ENCODE peak calls at places on chromosomes 12 and 14, in nine cellular contexts. One of them, this sample, is unnamed.

GRCh38 chr14:96442355-96442754 is 50.4 kb downstream of the AK7 start:
- DNase-seq in breast epithelium: no peak
- DNase-seq in IMR-90: no peak
- DNase-seq in coronary artery: no peak
- DNase-seq in AG10803: no peak
- DNase-seq in astrocyte: peak; percentile 29
- DNase-seq in PC-3: no peak
- DNase-seq in D721Med: no peak
- DNase-seq in mammary epithelial cell: no peak
- DNase-seq in this sample: no peak

GRCh38 chr12:128940974-128941373 is 87.7 kb downstream of the GLT1D1 start:
- DNase-seq in breast epithelium: no peak
- DNase-seq in IMR-90: no peak
- DNase-seq in coronary artery: no peak
- DNase-seq in AG10803: no peak
- DNase-seq in astrocyte: no peak
- DNase-seq in PC-3: no peak
- DNase-seq in D721Med: no peak
- DNase-seq in mammary epithelial cell: no peak
- DNase-seq in this sample: no peak

GRCh38 chr14:68176687-68177086 is 357.1 kb downstream of the RAD51B start:
- DNase-seq in breast epithelium: no peak
- DNase-seq in IMR-90: no peak
- DNase-seq in coronary artery: no peak
- DNase-seq in AG10803: no peak
- DNase-seq in astrocyte: no peak
- DNase-seq in PC-3: no peak
- DNase-seq in D721Med: no peak
- DNase-seq in mammary epithelial cell: no peak
- DNase-seq in this sample: no peak

GRCh38 chr12:62919827-62920226 is 15.1 kb downstream of the PPM1H start:
- DNase-seq in breast epithelium: no peak
- DNase-seq in IMR-90: peak; percentile 63
- DNase-seq in coronary artery: no peak
- DNase-seq in AG10803: peak; percentile 47
- DNase-seq in astrocyte: peak; percentile 26
- DNase-seq in PC-3: peak; percentile 85
- DNase-seq in D721Med: no peak
- DNase-seq in mammary epithelial cell: peak; percentile 73
- DNase-seq in this sample: no peak

GRCh38 chr14:50218501-50218900 is 12.9 kb downstream of the SOS2 start:
- DNase-seq in breast epithelium: no peak
- DNase-seq in IMR-90: no peak
- DNase-seq in coronary artery: no peak
- DNase-seq in AG10803: no peak
- DNase-seq in astrocyte: no peak
- DNase-seq in PC-3: no peak
- DNase-seq in D721Med: no peak
- DNase-seq in mammary epithelial cell: no peak
- DNase-seq in this sample: no peak

GRCh38 chr14:22510527-22511110 is 78.4 kb downstream of the DAD1 start:
- DNase-seq in breast epithelium: no peak
- DNase-seq in IMR-90: peak; percentile 74
- DNase-seq in coronary artery: no peak
- DNase-seq in AG10803: peak; percentile 88
- DNase-seq in astrocyte: peak; percentile 86
- DNase-seq in PC-3: peak; percentile 35
- DNase-seq in D721Med: no peak
- DNase-seq in mammary epithelial cell: no peak
- DNase-seq in this sample: no peak

GRCh38 chr14:23154876-23155587 is 28.4 kb downstream of the SLC7A8 start:
- DNase-seq in breast epithelium: peak; percentile 80
- DNase-seq in IMR-90: peak; percentile 89
- DNase-seq in coronary artery: peak; percentile 94
- DNase-seq in AG10803: peak; percentile 94
- DNase-seq in astrocyte: peak; percentile 85
- DNase-seq in PC-3: peak; percentile 33
- DNase-seq in D721Med: no peak
- DNase-seq in mammary epithelial cell: peak; percentile 58
- DNase-seq in this sample: no peak

GRCh38 chr14:77206877-77207389 is 25.3 kb downstream of the TMEM63C start:
- DNase-seq in breast epithelium: no peak
- DNase-seq in IMR-90: no peak
- DNase-seq in coronary artery: no peak
- DNase-seq in AG10803: no peak
- DNase-seq in astrocyte: no peak
- DNase-seq in PC-3: no peak
- DNase-seq in D721Med: peak; percentile 54
- DNase-seq in mammary epithelial cell: no peak
- DNase-seq in this sample: no peak

GRCh38 chr12:52341066-52341580 is 19.9 kb upstream of the KRT83 start:
- DNase-seq in breast epithelium: no peak
- DNase-seq in IMR-90: no peak
- DNase-seq in coronary artery: no peak
- DNase-seq in AG10803: no peak
- DNase-seq in astrocyte: no peak
- DNase-seq in PC-3: no peak
- DNase-seq in D721Med: no peak
- DNase-seq in mammary epithelial cell: no peak
- DNase-seq in this sample: no peak

GRCh38 chr12:68310370-68310769 is 21.8 kb downstream of the MDM1 start:
- DNase-seq in breast epithelium: no peak
- DNase-seq in IMR-90: peak; percentile 95
- DNase-seq in coronary artery: no peak
- DNase-seq in AG10803: peak; percentile 88
- DNase-seq in astrocyte: peak; percentile 83
- DNase-seq in PC-3: peak; percentile 76
- DNase-seq in D721Med: no peak
- DNase-seq in mammary epithelial cell: peak; percentile 78
- DNase-seq in this sample: no peak

GRCh38 chr12:51442324-51442723 is 17.7 kb downstream of the SLC4A8 start:
- DNase-seq in breast epithelium: no peak
- DNase-seq in IMR-90: peak; percentile 70
- DNase-seq in coronary artery: no peak
- DNase-seq in AG10803: peak; percentile 30
- DNase-seq in astrocyte: peak; percentile 72
- DNase-seq in PC-3: no peak
- DNase-seq in D721Med: no peak
- DNase-seq in mammary epithelial cell: no peak
- DNase-seq in this sample: no peak

GRCh38 chr12:14273911-14274306 is 91.6 kb upstream of the ATF7IP start:
- DNase-seq in breast epithelium: no peak
- DNase-seq in IMR-90: peak; percentile 68
- DNase-seq in coronary artery: no peak
- DNase-seq in AG10803: peak; percentile 27
- DNase-seq in astrocyte: peak; percentile 37
- DNase-seq in PC-3: peak; percentile 43
- DNase-seq in D721Med: no peak
- DNase-seq in mammary epithelial cell: no peak
- DNase-seq in this sample: no peak

GRCh38 chr12:109766251-109766778 is 52.7 kb downstream of the FAM222A start:
- DNase-seq in breast epithelium: no peak
- DNase-seq in IMR-90: no peak
- DNase-seq in coronary artery: peak; percentile 40
- DNase-seq in AG10803: no peak
- DNase-seq in astrocyte: no peak
- DNase-seq in PC-3: no peak
- DNase-seq in D721Med: no peak
- DNase-seq in mammary epithelial cell: no peak
- DNase-seq in this sample: no peak

DNA sequence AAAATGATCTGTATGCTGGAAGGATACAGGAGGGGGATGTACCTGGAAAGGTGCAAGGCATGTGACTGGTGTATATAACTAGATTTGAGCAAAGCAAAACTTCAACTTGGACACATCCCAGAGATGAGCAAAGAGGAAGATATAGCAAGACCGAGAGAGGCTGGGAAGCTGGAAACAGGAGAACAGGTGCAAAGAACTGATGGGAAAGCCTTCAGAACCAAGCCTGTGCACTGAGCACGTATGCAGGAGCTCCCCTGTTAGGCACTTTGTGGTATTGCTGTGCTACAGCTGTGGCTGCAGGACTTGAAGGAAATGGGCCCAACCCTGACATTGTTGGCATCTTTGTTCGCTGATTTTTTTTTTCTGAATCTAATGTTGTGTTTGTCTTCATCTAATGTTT is 120.7 kb upstream of the PWP1 start:
- DNase-seq in breast epithelium: no peak
- DNase-seq in IMR-90: peak; percentile 16
- DNase-seq in coronary artery: no peak
- DNase-seq in AG10803: peak; percentile 21
- DNase-seq in astrocyte: no peak
- DNase-seq in PC-3: peak; percentile 61
- DNase-seq in D721Med: no peak
- DNase-seq in mammary epithelial cell: peak; percentile 23
- DNase-seq in this sample: no peak
- TF ChIP-seq CTCF in breast epithelium: no peak
- TF ChIP-seq CTCF in IMR-90: no peak
- TF ChIP-seq CTCF in coronary artery: no peak
- TF ChIP-seq CTCF in AG10803: peak; percentile 55
- TF ChIP-seq CTCF in astrocyte: peak; percentile 25
- TF ChIP-seq CTCF in PC-3: peak; percentile 74
- TF ChIP-seq CTCF in D721Med: peak; percentile 27
- TF ChIP-seq CTCF in mammary epithelial cell: peak; percentile 71
- TF ChIP-seq CTCF in this sample: peak; percentile 46

DNA sequence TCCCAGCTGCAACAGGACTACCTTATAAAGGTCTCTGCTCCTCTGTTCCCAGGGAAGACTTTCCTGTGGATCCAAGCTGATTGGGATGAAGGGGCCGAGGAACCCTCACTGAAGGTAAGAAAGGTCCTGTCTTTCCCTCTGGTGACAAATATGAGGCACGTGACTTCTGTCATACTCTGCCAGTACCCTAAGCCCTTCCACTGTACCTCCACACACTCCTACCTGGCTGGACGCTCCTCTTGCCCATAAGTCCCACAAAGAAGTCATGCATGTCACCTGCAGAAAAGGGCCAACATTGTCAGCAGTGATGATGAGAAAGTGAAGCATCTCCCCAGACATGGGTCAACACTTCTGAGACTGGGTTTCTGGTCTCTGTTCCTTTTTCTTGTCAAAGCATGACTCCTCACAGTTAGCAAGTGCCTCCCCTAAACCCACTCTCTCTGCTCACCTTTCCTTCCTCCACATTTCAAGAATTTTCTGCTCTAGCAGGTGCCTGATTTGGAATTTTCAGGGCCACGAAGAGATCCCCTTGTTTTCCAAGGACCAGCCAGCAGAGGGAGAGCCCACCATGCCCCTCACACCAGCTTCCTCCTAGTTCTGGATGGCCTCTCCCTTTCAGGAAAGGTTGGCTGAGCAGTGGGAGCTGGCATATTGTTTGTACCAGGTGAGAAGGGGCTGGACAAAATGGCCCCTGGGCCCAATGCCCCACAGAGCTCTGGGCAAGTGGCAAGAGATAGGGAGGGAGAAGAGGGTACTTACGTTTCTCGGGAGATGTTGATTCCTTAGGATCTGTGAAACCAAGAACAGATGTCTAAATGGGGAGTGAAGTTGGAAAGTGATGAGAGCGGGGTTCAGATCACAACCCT is 3.5 kb downstream of the TAC3 start:
- DNase-seq in breast epithelium: no peak
- DNase-seq in IMR-90: no peak
- DNase-seq in coronary artery: no peak
- DNase-seq in AG10803: no peak
- DNase-seq in astrocyte: no peak
- DNase-seq in PC-3: no peak
- DNase-seq in D721Med: no peak
- DNase-seq in mammary epithelial cell: no peak
- DNase-seq in this sample: peak; percentile 70
- TF ChIP-seq CTCF in breast epithelium: no peak
- TF ChIP-seq CTCF in IMR-90: no peak
- TF ChIP-seq CTCF in coronary artery: no peak
- TF ChIP-seq CTCF in AG10803: peak; percentile 7
- TF ChIP-seq CTCF in astrocyte: no peak
- TF ChIP-seq CTCF in PC-3: no peak
- TF ChIP-seq CTCF in D721Med: peak; percentile 26
- TF ChIP-seq CTCF in mammary epithelial cell: no peak
- TF ChIP-seq CTCF in this sample: no peak

GRCh38 chr12:25675808-25676207 is 122.7 kb upstream of the LMNTD1 start:
- DNase-seq in breast epithelium: no peak
- DNase-seq in IMR-90: peak; percentile 25
- DNase-seq in coronary artery: no peak
- DNase-seq in AG10803: no peak
- DNase-seq in astrocyte: no peak
- DNase-seq in PC-3: no peak
- DNase-seq in D721Med: no peak
- DNase-seq in mammary epithelial cell: no peak
- DNase-seq in this sample: no peak

DNA sequence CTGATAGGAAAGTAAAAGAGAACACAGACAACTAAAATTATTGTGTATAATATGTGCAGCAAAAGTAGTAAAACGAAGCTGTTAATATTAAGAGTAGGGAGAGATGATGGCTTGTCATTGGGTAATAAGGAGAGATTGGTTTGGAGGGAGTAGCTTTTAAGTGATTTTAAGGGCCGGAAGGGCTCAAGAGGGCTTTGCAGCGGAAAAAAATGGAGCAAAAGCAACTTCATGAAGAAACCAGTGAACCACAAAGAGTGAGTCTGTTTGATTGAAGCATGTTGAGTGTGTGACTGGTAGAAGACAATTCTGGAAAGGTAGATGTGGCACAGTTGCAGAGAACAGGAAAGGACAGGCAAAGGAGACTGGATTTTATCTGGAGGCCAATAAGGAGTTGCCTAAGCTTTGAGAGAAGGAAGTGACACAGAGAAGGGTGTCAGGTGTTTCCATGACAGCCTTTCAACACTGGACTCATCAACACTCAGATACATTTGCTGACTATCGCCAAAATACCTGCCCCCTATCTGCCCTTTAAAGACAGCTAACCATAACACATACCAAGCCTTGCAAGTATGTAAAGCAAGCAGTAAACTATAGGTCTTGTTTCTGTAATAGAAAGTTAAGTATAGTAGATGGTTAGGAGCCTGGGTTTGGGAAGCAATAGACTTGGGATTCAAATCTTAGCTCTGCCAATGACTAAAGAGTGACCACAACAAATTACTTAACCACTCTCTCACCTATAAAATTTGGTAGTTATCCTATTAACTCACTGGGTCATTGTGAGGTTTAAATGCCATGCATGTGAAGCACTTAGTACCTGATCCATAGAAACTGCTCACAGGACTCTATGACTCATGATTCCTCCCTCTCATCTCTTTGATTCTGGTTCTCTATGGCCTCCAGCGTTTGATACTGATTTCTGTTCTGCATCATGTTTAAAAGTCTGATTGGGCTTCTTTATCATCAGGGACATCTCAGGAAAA is 117.3 kb upstream of the LMNTD1 start:
- DNase-seq in breast epithelium: no peak
- DNase-seq in IMR-90: peak; percentile 32
- DNase-seq in coronary artery: no peak
- DNase-seq in AG10803: no peak
- DNase-seq in astrocyte: peak; percentile 48
- DNase-seq in PC-3: peak; percentile 83
- DNase-seq in D721Med: no peak
- DNase-seq in mammary epithelial cell: peak; percentile 96
- DNase-seq in this sample: no peak
- TF ChIP-seq CTCF in breast epithelium: no peak
- TF ChIP-seq CTCF in IMR-90: no peak
- TF ChIP-seq CTCF in coronary artery: no peak
- TF ChIP-seq CTCF in AG10803: no peak
- TF ChIP-seq CTCF in astrocyte: no peak
- TF ChIP-seq CTCF in PC-3: no peak
- TF ChIP-seq CTCF in D721Med: no peak
- TF ChIP-seq CTCF in mammary epithelial cell: no peak
- TF ChIP-seq CTCF in this sample: no peak

GRCh38 chr12:89355243-89356068 is 3.2 kb upstream of the DUSP6 start:
- DNase-seq in breast epithelium: no peak
- DNase-seq in IMR-90: no peak
- DNase-seq in coronary artery: no peak
- DNase-seq in AG10803: no peak
- DNase-seq in astrocyte: no peak
- DNase-seq in PC-3: no peak
- DNase-seq in D721Med: no peak
- DNase-seq in mammary epithelial cell: peak; percentile 19
- DNase-seq in this sample: no peak
- TF ChIP-seq CTCF in breast epithelium: no peak
- TF ChIP-seq CTCF in IMR-90: peak; percentile 22
- TF ChIP-seq CTCF in coronary artery: peak; percentile 11
- TF ChIP-seq CTCF in AG10803: peak; percentile 22
- TF ChIP-seq CTCF in astrocyte: peak; percentile 42
- TF ChIP-seq CTCF in PC-3: no peak
- TF ChIP-seq CTCF in D721Med: no peak
- TF ChIP-seq CTCF in mammary epithelial cell: peak; percentile 39
- TF ChIP-seq CTCF in this sample: no peak

This sample was measured in GM20000.